ENCODE peak calls at places on chromosomes 2 and 18, in four cellular contexts. G, N, K and L are unnamed samples.
A peak's percentile ranks its signal among the peaks of the same experiment; 100 is the strongest.

GRCh38 chr2:129761569-129762021 is 217.9 kb upstream of the RAB6C start:
- DNase-seq in G (no peak), K (no peak), N (no peak), L (no peak)

GRCh38 chr2:17793293-17793692 is 23.0 kb upstream of the MSGN1 start:
- DNase-seq in K (no peak), G (no peak), N (no peak), L (no peak)

GRCh38 chr2:172214252-172214651 is 111.6 kb upstream of the DLX2 start:
- DNase-seq in G (no peak), N (peak; percentile 90), K (no peak), L (no peak)

GRCh38 chr2:204226305-204226861 is 289.8 kb downstream of the ICOS start:
- DNase-seq in N (no peak), G (no peak), K (no peak), L (no peak)

GRCh38 chr2:10573709-10574108 is 116.1 kb downstream of the NOL10 start:
- DNase-seq in G (no peak), N (no peak), K (no peak), L (no peak)

GRCh38 chr2:181411105-181411849 is 45.9 kb upstream of the ITGA4 start:
- DNase-seq in G (no peak), N (no peak), K (no peak), L (no peak)

GRCh38 chr2:134218414-134218813 is 35.5 kb upstream of the MGAT5 start:
- DNase-seq in G (no peak), K (peak; percentile 37), N (no peak), L (no peak)

GRCh38 chr18:25454728-25455127 is 102.8 kb upstream of the ZNF521 start:
- DNase-seq in G (no peak), N (no peak), K (no peak), L (no peak)

GRCh38 chr2:45000341-45000901 is 8.8 kb downstream of the SIX2 start:
- DNase-seq in N (no peak), G (no peak), K (no peak), L (no peak)

GRCh38 chr2:45000921-45001628 is 8.2 kb downstream of the SIX2 start:
- DNase-seq in G (no peak), N (no peak), K (no peak), L (no peak)

GRCh38 chr2:45002661-45003210 is 6.5 kb downstream of the SIX2 start:
- DNase-seq in G (no peak), N (no peak), K (no peak), L (no peak)

GRCh38 chr2:45003586-45004568 is 5.4 kb downstream of the SIX2 start:
- DNase-seq in N (no peak), K (no peak), G (no peak), L (no peak)

DNA sequence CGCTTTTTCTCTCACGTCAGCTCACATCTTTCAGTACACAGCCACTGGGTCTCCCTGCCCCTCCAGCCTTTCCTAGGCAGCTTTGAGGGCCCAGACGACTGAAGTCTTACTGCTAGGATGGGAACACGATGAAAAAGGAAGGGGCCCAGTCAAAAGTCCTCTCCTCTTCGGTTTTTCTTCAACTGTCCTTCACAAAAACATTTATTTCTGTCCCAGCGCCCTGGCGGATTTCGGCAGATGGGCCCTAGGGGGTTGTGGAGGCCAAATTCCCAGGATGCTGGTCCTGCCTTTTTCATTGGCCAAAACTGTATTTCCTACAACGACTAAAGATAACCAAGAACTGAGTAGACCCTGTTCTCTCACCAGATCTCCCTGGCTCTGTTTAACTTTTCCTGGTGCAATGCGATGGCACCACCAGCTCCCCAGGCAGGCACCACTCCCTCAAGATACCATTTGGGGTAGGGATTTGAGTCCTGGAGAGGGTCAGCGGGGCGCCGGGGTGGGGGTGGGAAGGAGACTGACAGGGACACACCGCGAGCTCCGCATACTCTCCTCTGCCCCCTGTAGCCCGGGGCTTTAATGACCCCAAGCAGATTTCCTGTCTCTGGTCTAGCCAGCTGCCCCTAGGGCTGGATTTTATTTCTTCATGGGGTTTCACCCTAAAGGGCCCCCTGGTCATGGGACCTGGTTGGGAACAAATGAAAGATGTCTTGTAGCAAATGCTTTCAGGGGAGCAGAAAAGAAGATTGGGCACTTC is 7.4 kb downstream of the SIX2 start:
- DNase-seq in K (no peak), G (no peak), N (no peak), L (no peak)
- TF ChIP-seq CTCF in K (no peak), G (peak; percentile 39), N (no peak), L (no peak)

GRCh38 chr2:219433666-219434467 is 776 bp upstream of the SPEG start:
- DNase-seq in G (peak; percentile 45), N (peak; percentile 33), K (no peak), L (no peak)
- TF ChIP-seq CTCF in G (peak; percentile 72), N (peak; percentile 8), K (no peak), L (no peak)

DNA sequence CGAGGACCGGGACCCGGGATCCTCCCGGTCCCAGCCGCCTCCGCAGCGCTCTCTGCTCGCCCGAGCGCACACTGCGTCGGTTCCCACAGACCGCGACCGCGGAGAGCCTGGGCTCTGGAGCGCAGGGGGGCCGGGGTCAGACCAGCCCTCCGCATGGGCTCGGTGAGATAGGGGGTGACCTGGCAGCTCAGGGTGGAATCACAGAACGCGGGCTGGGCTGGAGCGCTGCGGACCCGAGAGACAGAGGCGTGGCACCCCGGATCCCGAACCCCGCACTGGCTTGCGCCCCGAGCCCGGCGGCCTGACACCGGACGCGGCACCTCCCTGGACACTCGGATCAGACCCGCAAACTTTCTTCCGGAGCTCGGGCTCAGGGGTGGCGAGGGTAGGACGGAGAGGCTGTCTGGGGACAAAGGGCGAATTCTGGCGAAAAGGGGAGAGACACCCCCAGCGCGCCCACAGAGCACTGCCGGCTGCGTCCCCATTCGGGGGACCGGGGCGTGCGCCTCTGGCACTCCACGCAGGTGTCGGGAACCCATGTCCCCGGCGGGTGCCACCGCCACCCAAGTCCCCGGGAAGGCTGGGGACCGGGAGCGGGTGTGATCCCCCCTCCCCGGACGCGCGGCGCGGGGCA is 582 bp downstream of the DIPK1C start:
- DNase-seq in G (no peak), N (no peak), K (no peak), L (no peak)
- TF ChIP-seq CTCF in G (no peak), N (no peak), K (no peak), L (no peak)

GRCh38 chr2:46530571-46530970 is 51.2 kb downstream of the TMEM247 start:
- DNase-seq in K (no peak), N (no peak), G (no peak), L (no peak)
- TF ChIP-seq CTCF in K (no peak), N (no peak), G (no peak), L (no peak)